ENCODE peak calls at places on chromosomes 4 and X, in six cellular contexts. K, J, V, N, G and B are unnamed samples.

GRCh38 chr4:123300222-123300621 is 96.4 kb upstream of the SPRY1 start:
- DNase-seq in K (no peak), J (no peak), V (no peak), N (no peak), G (no peak), B (no peak)

GRCh38 chr4:6095897-6096296 is 77.7 kb upstream of the C4orf50 start:
- DNase-seq in K (no peak), J (no peak), V (no peak), N (no peak), G (no peak), B (peak)

GRCh38 chr4:8773124-8773931 is 98.3 kb downstream of the HMX1 start:
- DNase-seq in K (no peak), J (no peak), V (no peak), N (peak), G (peak), B (peak)

GRCh38 chrX:110395877-110396276 is 37.2 kb downstream of the RTL9 start:
- DNase-seq in K (no peak), J (no peak), V (no peak), N (no peak), G (no peak), B (no peak)

GRCh38 chr4:143420227-143420626 is 83.6 kb downstream of the GAB1 start:
- DNase-seq in K (no peak), J (no peak), V (no peak), N (no peak), G (no peak), B (no peak)

GRCh38 chr4:182213024-182213423 is 30.2 kb upstream of the TENM3 start:
- DNase-seq in K (peak), J (peak), V (no peak), N (no peak), G (no peak), B (no peak)

GRCh38 chr4:147518846-147519767 is 38.2 kb downstream of the EDNRA start:
- DNase-seq in K (peak), J (peak), V (no peak), N (no peak), G (peak), B (no peak)

GRCh38 chr4:3427706-3428446 is 13.9 kb upstream of the HGFAC start:
- DNase-seq in K (no peak), J (no peak), V (no peak), N (no peak), G (no peak), B (no peak)

GRCh38 chr4:102299708-102300107 is 45.6 kb downstream of the SLC39A8 start:
- DNase-seq in K (peak), J (peak), V (no peak), N (no peak), G (peak), B (no peak)

GRCh38 chrX:125605145-125605544 is 285.5 kb downstream of the TEX13C start:
- DNase-seq in K (no peak), J (no peak), V (no peak), N (no peak), G (no peak), B (no peak)

GRCh38 chr4:52376107-52376704 is 282.9 kb downstream of the USP46 start:
- DNase-seq in K (peak), J (peak), V (no peak), N (no peak), G (no peak), B (no peak)

GRCh38 chr4:121164291-121164690 is at the start of gene TNIP3:
- DNase-seq in K (no peak), J (peak), V (no peak), N (no peak), G (no peak), B (no peak)

GRCh38 chr4:129335263-129335662 is 239.3 kb downstream of the C4orf33 start:
- DNase-seq in K (no peak), J (no peak), V (no peak), N (no peak), G (no peak), B (no peak)

GRCh38 chr4:159269143-159269542 is 166.3 kb downstream of the RAPGEF2 start:
- DNase-seq in K (no peak), J (no peak), V (no peak), N (no peak), G (no peak), B (no peak)

GRCh38 chr4:127012549-127012948 is 620.2 kb upstream of the INTU start:
- DNase-seq in K (peak), J (peak), V (no peak), N (no peak), G (no peak), B (no peak)

GRCh38 chrX:150355898-150356297 is 7.2 kb upstream of the MAMLD1 start:
- DNase-seq in K (no peak), J (no peak), V (no peak), N (no peak), G (no peak), B (no peak)

GRCh38 chr4:19971829-19972228 is 279.9 kb upstream of the SLIT2 start:
- DNase-seq in K (no peak), J (peak), V (no peak), N (no peak), G (no peak), B (no peak)

GRCh38 chr4:48575964-48576363 is 85.9 kb downstream of the ZAR1 start:
- DNase-seq in K (peak), J (peak), V (no peak), N (no peak), G (no peak), B (no peak)

GRCh38 chrX:65846974-65847373 is 179.5 kb downstream of the MSN start:
- DNase-seq in K (no peak), J (no peak), V (no peak), N (no peak), G (no peak), B (no peak)

GRCh38 chrX:136742721-136743379 is 37.9 kb downstream of the ARHGEF6 start:
- DNase-seq in K (no peak), J (no peak), V (no peak), N (no peak), G (no peak), B (no peak)

GRCh38 chr4:24560770-24561415 is 23.5 kb downstream of the DHX15 start:
- DNase-seq in K (peak), J (peak), V (no peak), N (no peak), G (no peak), B (no peak)

GRCh38 chr4:83266689-83267088 is 17.9 kb downstream of the COQ2 start:
- DNase-seq in K (peak), J (no peak), V (no peak), N (no peak), G (no peak), B (no peak)

GRCh38 chr4:39455486-39455885 is 3.2 kb downstream of the RPL9 start:
- DNase-seq in K (no peak), J (no peak), V (no peak), N (no peak), G (no peak), B (no peak)

GRCh38 chr4:110195561-110196205 is 2.7 kb downstream of the ELOVL6 start:
- DNase-seq in K (peak), J (peak), V (no peak), N (no peak), G (no peak), B (no peak)

GRCh38 chr4:124833831-124834505 is 121.4 kb upstream of the ANKRD50 start:
- DNase-seq in K (no peak), J (no peak), V (no peak), N (no peak), G (no peak), B (no peak)

GRCh38 chr4:30620711-30621110 is 99.5 kb upstream of the PCDH7 start:
- DNase-seq in K (no peak), J (no peak), V (no peak), N (no peak), G (no peak), B (no peak)

GRCh38 chrX:56803849-56804681 is 75.0 kb downstream of the NBDY start:
- DNase-seq in K (no peak), J (no peak), V (no peak), N (peak), G (no peak), B (no peak)

GRCh38 chr4:142901166-142901662 is 55.1 kb upstream of the INPP4B start:
- DNase-seq in K (peak), J (peak), V (no peak), N (no peak), G (no peak), B (no peak)

GRCh38 chr4:8600686-8601085 is 8.1 kb downstream of the CPZ start:
- DNase-seq in K (no peak), J (no peak), V (no peak), N (no peak), G (no peak), B (no peak)